ENCODE peak calls at places on chromosome 11, in nine cellular contexts. M, X, H, P, Z, S, Y, K and O are unnamed samples.

GRCh38 chr11:8040261-8040920 is 40.6 kb upstream of the TUB start:
- DNase-seq in M (no peak), X (no peak), H (no peak), P (no peak), Z (no peak), S (no peak), Y (no peak), K (no peak), O (no peak)

GRCh38 chr11:102168483-102168882 is 58.2 kb downstream of the YAP1 start:
- DNase-seq in M (no peak), X (no peak), H (no peak), P (no peak), Z (no peak), S (no peak), Y (no peak), K (no peak), O (no peak)

GRCh38 chr11:83410605-83411565 is 124.7 kb upstream of the CCDC90B start:
- DNase-seq in M (no peak), X (no peak), H (no peak), P (no peak), Z (no peak), S (no peak), Y (no peak), K (peak; percentile 90), O (no peak)

GRCh38 chr11:14577835-14578529 is 57.8 kb upstream of the PSMA1 start:
- DNase-seq in M (no peak), X (no peak), H (no peak), P (no peak), Z (no peak), S (no peak), Y (no peak), K (no peak), O (no peak)

GRCh38 chr11:100939581-100939980 is 190.0 kb downstream of the PGR start:
- DNase-seq in M (no peak), X (no peak), H (no peak), P (no peak), Z (no peak), S (no peak), Y (no peak), K (no peak), O (no peak)

GRCh38 chr11:59463176-59463575 is 6.4 kb downstream of the OR4D6 start:
- DNase-seq in M (no peak), X (peak; percentile 78), H (no peak), P (peak; percentile 78), Z (no peak), S (no peak), Y (no peak), K (no peak), O (no peak)

GRCh38 chr11:131692151-131692550 is 321.7 kb downstream of the NTM start:
- DNase-seq in M (no peak), X (no peak), H (no peak), P (no peak), Z (no peak), S (no peak), Y (no peak), K (no peak), O (peak; percentile 34)

GRCh38 chr11:108196901-108197300 is 25.5 kb downstream of the NPAT start:
- DNase-seq in M (peak; percentile 37), X (no peak), H (no peak), P (no peak), Z (no peak), S (no peak), Y (no peak), K (no peak), O (no peak)

DNA sequence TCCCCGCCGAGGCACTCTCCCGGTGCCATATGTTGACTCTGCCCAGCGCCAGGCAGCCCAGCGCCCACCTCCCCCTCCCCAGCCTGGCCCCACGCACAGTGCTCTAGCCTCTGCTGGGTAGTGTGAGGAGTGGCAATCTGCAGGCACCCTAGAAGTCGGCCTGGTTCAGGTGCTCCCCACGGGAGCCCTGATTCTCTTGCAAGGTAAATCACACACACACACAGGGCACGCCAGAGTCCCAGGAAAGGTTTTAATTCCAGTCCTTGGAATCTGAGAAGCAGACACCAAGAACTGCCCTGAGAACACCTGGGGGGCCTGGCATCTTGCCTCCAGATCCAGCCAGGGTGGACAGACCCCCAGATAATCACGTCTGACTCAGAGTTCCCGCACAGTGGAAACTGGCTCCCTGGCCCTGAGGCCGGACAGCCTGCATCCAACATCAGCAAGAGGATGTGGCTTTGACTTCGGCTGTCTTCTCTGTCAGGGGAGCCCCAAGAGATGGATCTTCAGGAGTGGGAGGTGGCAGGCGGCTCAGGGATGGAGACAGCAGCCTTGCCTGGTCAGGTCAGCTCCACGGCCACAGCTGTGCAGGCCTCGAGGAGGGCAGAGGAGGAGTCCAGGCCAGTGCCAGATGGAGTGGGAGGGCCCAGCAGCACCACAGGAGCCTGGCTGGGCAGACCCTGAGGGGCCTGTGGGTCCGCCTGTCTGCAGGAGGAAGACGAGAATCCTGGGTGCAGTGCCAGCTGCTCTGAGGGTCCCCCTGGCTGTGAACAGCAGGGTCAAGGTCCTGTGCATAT is 1.1 kb upstream of the RIN1 start:
- DNase-seq in M (no peak), X (no peak), H (no peak), P (peak; percentile 64), Z (no peak), S (no peak), Y (peak; percentile 75), K (no peak), O (no peak)
- H3K4me3 ChIP-seq in M (no peak overlapping the region), X (no peak overlapping the region), H (no peak overlapping the region), P (no peak overlapping the region), Z (no peak overlapping the region), S (no peak overlapping the region), Y (no peak overlapping the region), K (peak overlapping the region; percentile 73), O (no peak overlapping the region)

DNA sequence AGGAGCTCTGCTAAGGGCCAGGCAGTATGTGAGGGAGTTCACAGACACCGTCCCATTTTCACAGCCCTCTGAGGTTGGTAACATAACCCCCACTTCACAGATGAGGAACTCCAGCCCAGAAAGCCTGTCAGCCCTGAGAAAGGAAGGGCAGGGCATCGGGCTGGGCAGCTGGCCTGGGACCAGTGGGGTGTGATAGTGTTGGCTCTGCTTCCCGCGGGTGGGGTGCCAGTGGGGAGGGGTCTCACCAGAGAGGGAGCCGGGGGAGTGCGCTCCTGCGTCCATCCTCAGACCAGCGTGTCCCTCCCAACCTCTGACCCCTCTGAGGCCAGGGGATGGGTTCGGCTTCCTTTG is 2.3 kb downstream of the TAGLN start:
- DNase-seq in M (no peak), X (no peak), H (no peak), P (no peak), Z (no peak), S (no peak), Y (no peak), K (no peak), O (no peak)
- H3K4me1 ChIP-seq in M (no peaks in the 10 kb centered on the region), X (peaks cover 22% of the 10 kb centered on the region), H (peaks cover 11% of the 10 kb centered on the region), P (peaks cover 57% of the 10 kb centered on the region), Z (peaks cover 21% of the 10 kb centered on the region), S (peaks cover 23% of the 10 kb centered on the region), Y (peaks cover 9% of the 10 kb centered on the region), K (peaks cover 22% of the 10 kb centered on the region), O (peaks cover 34% of the 10 kb centered on the region)

GRCh38 chr11:26842458-26842841 is 120.6 kb upstream of the SLC5A12 start:
- DNase-seq in M (no peak), X (no peak), H (no peak), P (peak; percentile 63), Z (no peak), S (no peak), Y (no peak), K (no peak), O (no peak)
- TF ChIP-seq EP300 in M (no peak), X (no peak), H (no peak), P (no peak), Z (no peak), S (no peak), Y (no peak), K (no peak), O (no peak)

DNA sequence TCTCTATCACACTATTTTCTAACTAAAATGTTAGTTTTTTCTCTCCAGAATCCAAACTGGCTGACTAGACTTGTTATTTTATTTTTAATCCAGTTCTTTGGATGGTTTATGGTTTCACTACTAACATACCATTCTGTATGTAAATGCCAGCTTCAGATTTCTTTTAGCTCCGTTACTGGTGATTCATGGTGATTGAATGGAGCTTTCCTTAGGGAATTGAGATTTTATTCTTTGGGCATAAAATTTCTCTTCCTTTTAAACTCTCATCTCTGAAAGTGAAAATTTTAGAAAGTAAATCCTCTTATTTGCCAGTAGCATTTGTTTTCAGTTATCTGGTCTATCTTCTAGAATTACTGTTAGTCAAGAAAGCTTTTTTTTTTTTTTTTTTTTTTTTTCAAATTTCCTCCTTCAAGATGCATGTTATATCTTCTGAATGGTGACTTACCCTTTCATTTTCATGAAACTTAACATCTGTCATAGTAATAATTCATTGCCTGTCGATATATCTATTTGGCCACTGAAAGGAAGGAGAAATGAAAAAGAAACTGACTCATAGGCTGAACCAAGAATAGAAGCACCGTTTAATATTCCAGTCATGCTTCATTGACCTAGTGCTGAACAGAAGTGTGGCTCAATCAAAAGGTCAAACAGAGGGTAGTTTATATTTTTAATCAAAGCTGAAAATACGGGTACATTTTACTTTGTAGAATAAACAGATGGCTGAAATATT is 6.4 kb downstream of the ENDOD1 start:
- DNase-seq in M (peak; percentile 88), X (no peak), H (no peak), P (no peak), Z (no peak), S (no peak), Y (no peak), K (no peak), O (no peak)
- H3K4me3 ChIP-seq in M (peak overlapping the region; percentile 50), X (no peak overlapping the region), H (no peak overlapping the region), P (no peak overlapping the region), Z (no peak overlapping the region), S (no peak overlapping the region), Y (no peak overlapping the region), K (no peak overlapping the region), O (no peak overlapping the region)

DNA sequence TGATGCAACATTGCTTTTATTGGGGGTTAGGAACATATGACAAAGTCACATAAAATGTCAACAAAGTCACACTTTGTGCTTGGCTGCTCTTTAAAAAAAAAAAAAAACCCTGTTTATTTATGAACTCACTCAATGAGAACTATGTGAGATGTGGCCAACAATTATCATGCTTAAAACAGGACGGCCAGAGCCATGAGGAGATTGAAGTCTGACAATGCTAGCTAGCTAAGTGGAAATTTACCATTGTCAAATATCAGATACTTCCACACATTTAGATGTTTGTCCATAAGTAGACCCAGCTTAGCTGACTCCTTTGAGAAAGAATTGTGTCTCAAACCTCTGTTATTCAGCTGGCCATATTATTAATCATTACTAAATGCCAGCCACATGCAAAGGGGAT is 26.9 kb downstream of the BLID start:
- DNase-seq in M (no peak), X (no peak), H (no peak), P (no peak), Z (no peak), S (no peak), Y (no peak), K (no peak), O (no peak)
- H3K4me1 ChIP-seq in M (no peaks in the 10 kb centered on the region), X (no peaks in the 10 kb centered on the region), H (no peaks in the 10 kb centered on the region), P (peaks cover 35% of the 10 kb centered on the region), Z (no peaks in the 10 kb centered on the region), S (no peaks in the 10 kb centered on the region), Y (peaks cover 79% of the 10 kb centered on the region), K (no peaks in the 10 kb centered on the region), O (peaks cover 34% of the 10 kb centered on the region)

GRCh38 chr11:128789497-128790080 is 77.5 kb downstream of the KCNJ1 start:
- DNase-seq in M (no peak), X (no peak), H (no peak), P (no peak), Z (no peak), S (no peak), Y (no peak), K (no peak), O (no peak)
- TF ChIP-seq EP300 in M (no peak), X (no peak), H (no peak), P (no peak), Z (no peak), S (no peak), Y (no peak), K (no peak), O (no peak)

GRCh38 chr11:121741954-121742361 is 289.2 kb upstream of the SORL1-AS1 start:
- DNase-seq in M (no peak), X (peak; percentile 80), H (peak; percentile 48), P (peak; percentile 94), Z (no peak), S (no peak), Y (peak; percentile 36), K (no peak), O (peak; percentile 94)
- H3K4me3 ChIP-seq in M (no peak overlapping the region), X (peak overlapping the region; percentile 0), H (no peak overlapping the region), P (no peak overlapping the region), Z (no peak overlapping the region), S (no peak overlapping the region), Y (peak overlapping the region; percentile 9), K (no peak overlapping the region), O (peak overlapping the region; percentile 19)